ENCODE peak calls at places on chromosomes 3 and 15, in six cellular contexts. One of them, this sample, is unnamed.

GRCh38 chr3:45199837-45200648 is 26.0 kb downstream of the TMEM158 start:
- DNase-seq in AG04450: no peak
- DNase-seq in right atrium auricular region: no peak
- DNase-seq in heart right ventricle: no peak
- DNase-seq in kidney: no peak
- DNase-seq in ovary: no peak
- DNase-seq in this sample: peak; percentile 84

GRCh38 chr3:125061646-125062045 is 5.8 kb upstream of the HEG1 start:
- DNase-seq in AG04450: no peak
- DNase-seq in right atrium auricular region: no peak
- DNase-seq in heart right ventricle: no peak
- DNase-seq in kidney: no peak
- DNase-seq in ovary: no peak
- DNase-seq in this sample: peak; percentile 56

GRCh38 chr15:49946681-49947080 is 172.4 kb downstream of the ATP8B4 start:
- DNase-seq in AG04450: no peak
- DNase-seq in right atrium auricular region: no peak
- DNase-seq in heart right ventricle: no peak
- DNase-seq in kidney: no peak
- DNase-seq in ovary: no peak
- DNase-seq in this sample: no peak

GRCh38 chr3:126753191-126754160 is 49.4 kb downstream of the CHCHD6 start:
- DNase-seq in AG04450: peak; percentile 37
- DNase-seq in right atrium auricular region: no peak
- DNase-seq in heart right ventricle: no peak
- DNase-seq in kidney: no peak
- DNase-seq in ovary: no peak
- DNase-seq in this sample: peak; percentile 86

GRCh38 chr15:66950114-66950513 is 115.3 kb upstream of the SMAD3 start:
- DNase-seq in AG04450: no peak
- DNase-seq in right atrium auricular region: no peak
- DNase-seq in heart right ventricle: no peak
- DNase-seq in kidney: no peak
- DNase-seq in ovary: no peak
- DNase-seq in this sample: no peak

GRCh38 chr3:176795897-176796296 is 401.4 kb downstream of the TBL1XR1 start:
- DNase-seq in AG04450: no peak
- DNase-seq in right atrium auricular region: no peak
- DNase-seq in heart right ventricle: no peak
- DNase-seq in kidney: no peak
- DNase-seq in ovary: no peak
- DNase-seq in this sample: no peak

GRCh38 chr3:20405731-20406130 is 219.7 kb upstream of the SGO1 start:
- DNase-seq in AG04450: no peak
- DNase-seq in right atrium auricular region: no peak
- DNase-seq in heart right ventricle: no peak
- DNase-seq in kidney: no peak
- DNase-seq in ovary: no peak
- DNase-seq in this sample: no peak

GRCh38 chr3:123739754-123740153 is 144.4 kb downstream of the MYLK start:
- DNase-seq in AG04450: no peak
- DNase-seq in right atrium auricular region: no peak
- DNase-seq in heart right ventricle: no peak
- DNase-seq in kidney: no peak
- DNase-seq in ovary: no peak
- DNase-seq in this sample: peak; percentile 50

GRCh38 chr15:23687143-23687470 is at the start of gene NDN:
- DNase-seq in AG04450: no peak
- DNase-seq in right atrium auricular region: no peak
- DNase-seq in heart right ventricle: peak; percentile 25
- DNase-seq in kidney: peak; percentile 78
- DNase-seq in ovary: peak; percentile 66
- DNase-seq in this sample: peak; percentile 4

GRCh38 chr3:111989061-111989678 is 9.6 kb upstream of the TAGLN3 start:
- DNase-seq in AG04450: peak; percentile 32
- DNase-seq in right atrium auricular region: no peak
- DNase-seq in heart right ventricle: no peak
- DNase-seq in kidney: no peak
- DNase-seq in ovary: no peak
- DNase-seq in this sample: peak; percentile 35

GRCh38 chr15:90211440-90212168 is 10.5 kb downstream of the SEMA4B start:
- DNase-seq in AG04450: no peak
- DNase-seq in right atrium auricular region: no peak
- DNase-seq in heart right ventricle: no peak
- DNase-seq in kidney: peak; percentile 94
- DNase-seq in ovary: no peak
- DNase-seq in this sample: no peak

GRCh38 chr15:24633082-24633481 is 42.5 kb upstream of the NPAP1 start:
- DNase-seq in AG04450: no peak
- DNase-seq in right atrium auricular region: no peak
- DNase-seq in heart right ventricle: no peak
- DNase-seq in kidney: no peak
- DNase-seq in ovary: no peak
- DNase-seq in this sample: no peak

GRCh38 chr15:65336369-65336766 is 31.9 kb downstream of the RNU5B-1 start:
- DNase-seq in AG04450: no peak
- DNase-seq in right atrium auricular region: no peak
- DNase-seq in heart right ventricle: no peak
- DNase-seq in kidney: no peak
- DNase-seq in ovary: no peak
- DNase-seq in this sample: no peak

GRCh38 chr3:26015752-26016151 is 225.9 kb downstream of the OXSM start:
- DNase-seq in AG04450: no peak
- DNase-seq in right atrium auricular region: no peak
- DNase-seq in heart right ventricle: no peak
- DNase-seq in kidney: no peak
- DNase-seq in ovary: no peak
- DNase-seq in this sample: no peak

GRCh38 chr3:127675651-127676391 is 3.1 kb downstream of the ABTB1 start:
- DNase-seq in AG04450: no peak
- DNase-seq in right atrium auricular region: no peak
- DNase-seq in heart right ventricle: no peak
- DNase-seq in kidney: peak; percentile 71
- DNase-seq in ovary: peak; percentile 8
- DNase-seq in this sample: no peak

GRCh38 chr15:67521770-67522568 is 1.0 kb downstream of the C15orf61 start:
- DNase-seq in AG04450: no peak
- DNase-seq in right atrium auricular region: no peak
- DNase-seq in heart right ventricle: peak; percentile 17
- DNase-seq in kidney: no peak
- DNase-seq in ovary: no peak
- DNase-seq in this sample: no peak

GRCh38 chr3:160401301-160402095 is 2.0 kb downstream of the SMC4 start:
- DNase-seq in AG04450: peak; percentile 55
- DNase-seq in right atrium auricular region: no peak
- DNase-seq in heart right ventricle: peak; percentile 17
- DNase-seq in kidney: no peak
- DNase-seq in ovary: no peak
- DNase-seq in this sample: peak; percentile 53

GRCh38 chr15:37107754-37108724 is 7.7 kb upstream of the MEIS2 start:
- DNase-seq in AG04450: no peak
- DNase-seq in right atrium auricular region: no peak
- DNase-seq in heart right ventricle: no peak
- DNase-seq in kidney: no peak
- DNase-seq in ovary: no peak
- DNase-seq in this sample: no peak

GRCh38 chr15:37109151-37109912 is 9.0 kb upstream of the MEIS2 start:
- DNase-seq in AG04450: no peak
- DNase-seq in right atrium auricular region: no peak
- DNase-seq in heart right ventricle: no peak
- DNase-seq in kidney: no peak
- DNase-seq in ovary: no peak
- DNase-seq in this sample: no peak

GRCh38 chr15:37111427-37111717 is 11.0 kb upstream of the MEIS2 start:
- DNase-seq in AG04450: no peak
- DNase-seq in right atrium auricular region: no peak
- DNase-seq in heart right ventricle: no peak
- DNase-seq in kidney: no peak
- DNase-seq in ovary: no peak
- DNase-seq in this sample: no peak

GRCh38 chr15:37108725-37109124 is 8.4 kb upstream of the MEIS2 start:
- DNase-seq in AG04450: no peak
- DNase-seq in right atrium auricular region: no peak
- DNase-seq in heart right ventricle: no peak
- DNase-seq in kidney: no peak
- DNase-seq in ovary: no peak
- DNase-seq in this sample: no peak

GRCh38 chr15:37109952-37110630 is 9.7 kb upstream of the MEIS2 start:
- DNase-seq in AG04450: no peak
- DNase-seq in right atrium auricular region: peak; percentile 74
- DNase-seq in heart right ventricle: peak; percentile 55
- DNase-seq in kidney: peak; percentile 88
- DNase-seq in ovary: no peak
- DNase-seq in this sample: no peak
- H3K27ac ChIP-seq in AG04450: no peak overlapping the region
- H3K27ac ChIP-seq in right atrium auricular region: peak overlapping the region; percentile 49
- H3K27ac ChIP-seq in heart right ventricle: peak overlapping the region; percentile 47
- H3K27ac ChIP-seq in kidney: peak overlapping the region; percentile 89
- H3K27ac ChIP-seq in ovary: no peak overlapping the region
- H3K27ac ChIP-seq in this sample: no peak overlapping the region

GRCh38 chr3:102980379-102980726 is 545.5 kb downstream of the ZPLD1 start:
- DNase-seq in AG04450: no peak
- DNase-seq in right atrium auricular region: no peak
- DNase-seq in heart right ventricle: no peak
- DNase-seq in kidney: no peak
- DNase-seq in ovary: no peak
- DNase-seq in this sample: no peak

GRCh38 chr3:102974333-102974732 is 539.5 kb downstream of the ZPLD1 start:
- DNase-seq in AG04450: no peak
- DNase-seq in right atrium auricular region: no peak
- DNase-seq in heart right ventricle: no peak
- DNase-seq in kidney: no peak
- DNase-seq in ovary: no peak
- DNase-seq in this sample: no peak

GRCh38 chr3:102979202-102979601 is 544.4 kb downstream of the ZPLD1 start:
- DNase-seq in AG04450: no peak
- DNase-seq in right atrium auricular region: no peak
- DNase-seq in heart right ventricle: no peak
- DNase-seq in kidney: no peak
- DNase-seq in ovary: no peak
- DNase-seq in this sample: no peak

GRCh38 chr3:102979682-102980378 is 545.0 kb downstream of the ZPLD1 start:
- DNase-seq in AG04450: peak; percentile 74
- DNase-seq in right atrium auricular region: peak; percentile 86
- DNase-seq in heart right ventricle: peak; percentile 86
- DNase-seq in kidney: peak; percentile 79
- DNase-seq in ovary: peak; percentile 82
- DNase-seq in this sample: peak; percentile 31
- H3K27ac ChIP-seq in AG04450: no peak overlapping the region
- H3K27ac ChIP-seq in right atrium auricular region: no peak overlapping the region
- H3K27ac ChIP-seq in heart right ventricle: no peak overlapping the region
- H3K27ac ChIP-seq in kidney: no peak overlapping the region
- H3K27ac ChIP-seq in ovary: no peak overlapping the region
- H3K27ac ChIP-seq in this sample: no peak overlapping the region

GRCh38 chr3:13547591-13548371 is 1.1 kb upstream of the FBLN2 start:
- DNase-seq in AG04450: no peak
- DNase-seq in right atrium auricular region: no peak
- DNase-seq in heart right ventricle: no peak
- DNase-seq in kidney: peak; percentile 55
- DNase-seq in ovary: no peak
- DNase-seq in this sample: peak; percentile 12

GRCh38 chr3:13544951-13545651 is 3.8 kb upstream of the FBLN2 start:
- DNase-seq in AG04450: no peak
- DNase-seq in right atrium auricular region: no peak
- DNase-seq in heart right ventricle: no peak
- DNase-seq in kidney: peak; percentile 61
- DNase-seq in ovary: no peak
- DNase-seq in this sample: no peak

GRCh38 chr3:13548696-13549512 is at the start of gene FBLN2:
- DNase-seq in AG04450: no peak
- DNase-seq in right atrium auricular region: no peak
- DNase-seq in heart right ventricle: no peak
- DNase-seq in kidney: peak; percentile 69
- DNase-seq in ovary: no peak
- DNase-seq in this sample: no peak

GRCh38 chr3:13545952-13546454 is 2.9 kb upstream of the FBLN2 start:
- DNase-seq in AG04450: no peak
- DNase-seq in right atrium auricular region: no peak
- DNase-seq in heart right ventricle: no peak
- DNase-seq in kidney: peak; percentile 40
- DNase-seq in ovary: no peak
- DNase-seq in this sample: no peak

GRCh38 chr3:13546667-13547171 is 2.2 kb upstream of the FBLN2 start:
- DNase-seq in AG04450: no peak
- DNase-seq in right atrium auricular region: no peak
- DNase-seq in heart right ventricle: no peak
- DNase-seq in kidney: peak; percentile 73
- DNase-seq in ovary: no peak
- DNase-seq in this sample: no peak
- H3K27ac ChIP-seq in AG04450: peak overlapping the region; percentile 39
- H3K27ac ChIP-seq in right atrium auricular region: peak overlapping the region; percentile 79
- H3K27ac ChIP-seq in heart right ventricle: no peak overlapping the region
- H3K27ac ChIP-seq in kidney: no peak overlapping the region
- H3K27ac ChIP-seq in ovary: no peak overlapping the region
- H3K27ac ChIP-seq in this sample: no peak overlapping the region

DNA sequence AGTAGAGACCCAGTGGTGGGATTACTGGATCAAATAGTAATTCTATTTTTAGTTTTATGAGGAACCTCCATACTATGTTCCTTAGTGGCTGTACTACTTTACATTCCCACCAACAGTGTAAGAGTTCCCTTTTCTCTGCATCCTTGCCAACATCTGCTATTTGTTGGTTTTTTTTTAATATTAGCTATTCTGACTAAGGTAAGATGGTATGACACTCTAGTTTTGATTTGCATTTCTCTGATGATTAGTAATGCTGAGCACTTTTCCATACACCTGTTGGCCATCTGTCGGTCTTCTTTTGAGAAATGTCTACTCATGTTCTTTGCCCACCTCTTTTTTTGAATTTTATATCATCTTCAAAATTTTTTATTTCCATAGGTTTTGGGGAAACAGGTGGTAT is 34.2 kb upstream of the RAP2B start:
- DNase-seq in AG04450: no peak
- DNase-seq in right atrium auricular region: no peak
- DNase-seq in heart right ventricle: no peak
- DNase-seq in kidney: no peak
- DNase-seq in ovary: no peak
- DNase-seq in this sample: no peak
- H3K27ac ChIP-seq in AG04450: no peak overlapping the region
- H3K27ac ChIP-seq in right atrium auricular region: no peak overlapping the region
- H3K27ac ChIP-seq in heart right ventricle: no peak overlapping the region
- H3K27ac ChIP-seq in kidney: no peak overlapping the region
- H3K27ac ChIP-seq in ovary: no peak overlapping the region
- H3K27ac ChIP-seq in this sample: no peak overlapping the region

This sample was measured in SJSA1.